ENCODE peak calls at places on chromosome 17, in five cellular contexts. Y is colonic mucosa, W is hepatocyte, V is A673, O is Peyer's patch. E is an unnamed sample.

GRCh38 chr17:30363715-30364202 is 15.0 kb upstream of the CPD start:
- DNase-seq in V (no peak), O (no peak), W (no peak), Y (no peak), E (peak; percentile 66)

GRCh38 chr17:64635647-64636305 is 26.3 kb downstream of the SMURF2 start:
- DNase-seq in V (no peak), O (no peak), W (no peak), Y (no peak), E (no peak)

GRCh38 chr17:46916211-46916610 is 6.7 kb upstream of the GOSR2 start:
- DNase-seq in Y (no peak), W (no peak), O (no peak), V (no peak), E (no peak)

GRCh38 chr17:36149296-36149820 is 27.1 kb downstream of the TBC1D3B start:
- DNase-seq in Y (no peak), V (no peak), O (no peak), W (peak; percentile 31), E (no peak)

GRCh38 chr17:3659541-3660111 is 8.8 kb downstream of the TAX1BP3 start:
- DNase-seq in O (peak; percentile 75), Y (peak; percentile 50), V (no peak), W (peak; percentile 86), E (peak; percentile 58)

GRCh38 chr17:43211480-43212402 is at the start of gene TMEM106A:
- DNase-seq in O (peak; percentile 84), Y (peak; percentile 87), V (peak; percentile 71), W (peak; percentile 92), E (peak; percentile 80)

GRCh38 chr17:22300177-22300576 is 607.9 kb downstream of the KCNJ18 start:
- DNase-seq in V (no peak), W (no peak), Y (no peak), O (no peak), E (no peak)

GRCh38 chr17:57311281-57312216 is 55.2 kb downstream of the MSI2 start:
- DNase-seq in W (no peak), O (peak; percentile 76), V (no peak), Y (peak; percentile 88), E (no peak)

GRCh38 chr17:45971698-45972141 is 27.3 kb upstream of the STH start:
- DNase-seq in V (no peak), O (no peak), Y (no peak), W (no peak), E (no peak)

GRCh38 chr17:66813314-66813713 is 21.6 kb upstream of the CACNG5 start:
- DNase-seq in O (no peak), V (no peak), W (no peak), Y (no peak), E (no peak)

GRCh38 chr17:59972778-59973177 is 8.2 kb upstream of the RNFT1 start:
- DNase-seq in Y (no peak), O (no peak), W (no peak), V (peak; percentile 39), E (no peak)

GRCh38 chr17:37494971-37495370 is 5.3 kb downstream of the DUSP14 start:
- DNase-seq in Y (no peak), V (no peak), W (no peak), O (no peak), E (no peak)

GRCh38 chr17:33778505-33779398 is 476.3 kb upstream of the CCL2 start:
- DNase-seq in W (peak; percentile 66), O (no peak), V (peak; percentile 50), Y (peak; percentile 30), E (no peak)

GRCh38 chr17:74369221-74369620 is 1.9 kb downstream of the GPR142 start:
- DNase-seq in O (peak; percentile 62), V (peak; percentile 77), Y (peak; percentile 66), W (no peak), E (peak; percentile 48)

GRCh38 chr17:67376509-67376891 is 581 bp upstream of the PITPNC1 start:
- DNase-seq in O (no peak), W (peak; percentile 71), V (no peak), Y (no peak), E (no peak)

GRCh38 chr17:42027961-42028790 is 8.3 kb downstream of the NKIRAS2 start:
- DNase-seq in W (peak; percentile 46), V (no peak), Y (no peak), O (no peak), E (no peak)

GRCh38 chr17:77287432-77288068 is 146.8 kb downstream of the SEC14L1 start:
- DNase-seq in Y (peak; percentile 61), O (peak; percentile 82), V (no peak), W (peak; percentile 69), E (no peak)

GRCh38 chr17:36070427-36070826 is 6.4 kb downstream of the CCL18 start:
- DNase-seq in W (no peak), O (no peak), Y (no peak), V (no peak), E (no peak)

GRCh38 chr17:16463341-16464000 is 28.5 kb downstream of the LRRC75A start:
- DNase-seq in V (no peak), Y (peak; percentile 93), O (peak; percentile 91), W (peak; percentile 73), E (no peak)

GRCh38 chr17:31494259-31495048 is 103.0 kb downstream of the RAB11FIP4 start:
- DNase-seq in W (no peak), V (no peak), Y (peak; percentile 57), O (no peak), E (no peak)

GRCh38 chr17:5425826-5426225 is 5.8 kb downstream of the RPAIN start:
- DNase-seq in O (no peak), W (no peak), Y (no peak), V (no peak), E (no peak)

GRCh38 chr17:45770632-45771472 is 13.3 kb upstream of the CRHR1 start:
- DNase-seq in Y (no peak), W (no peak), V (no peak), O (no peak), E (no peak)

GRCh38 chr17:43908111-43908721 is 880 bp upstream of the MPP2 start:
- DNase-seq in O (no peak), V (peak; percentile 68), Y (peak; percentile 73), W (peak; percentile 72), E (peak; percentile 45)

GRCh38 chr17:77821114-77821513 is 137.4 kb upstream of the TNRC6C start:
- DNase-seq in O (peak; percentile 48), W (no peak), V (peak; percentile 49), Y (no peak), E (no peak)

GRCh38 chr17:19024101-19025078 is 19.8 kb upstream of the FAM83G start:
- DNase-seq in Y (no peak), V (no peak), O (no peak), W (no peak), E (no peak)

GRCh38 chr17:62802531-62803205 is 5.4 kb downstream of the MARCHF10 start:
- DNase-seq in O (no peak), Y (no peak), W (no peak), V (no peak), E (no peak)

GRCh38 chr17:62801553-62801952 is 6.6 kb downstream of the MARCHF10 start:
- DNase-seq in W (no peak), Y (no peak), V (no peak), O (no peak), E (no peak)

GRCh38 chr17:62805234-62805633 is 2.9 kb downstream of the MARCHF10 start:
- DNase-seq in O (no peak), Y (no peak), W (no peak), V (no peak), E (no peak)

GRCh38 chr17:62804822-62805221 is 3.3 kb downstream of the MARCHF10 start:
- DNase-seq in W (peak; percentile 42), O (no peak), Y (no peak), V (no peak), E (no peak)

GRCh38 chr17:62804025-62804424 is 4.1 kb downstream of the MARCHF10 start:
- DNase-seq in V (no peak), O (no peak), Y (no peak), W (no peak), E (no peak)
- H3K27me3 ChIP-seq in V (peaks cover 11% of the 10 kb centered on the region), O (no peaks in the 10 kb centered on the region), Y (peaks cover 6% of the 10 kb centered on the region), W (no peaks in the 10 kb centered on the region), E (no peaks in the 10 kb centered on the region)

DNA sequence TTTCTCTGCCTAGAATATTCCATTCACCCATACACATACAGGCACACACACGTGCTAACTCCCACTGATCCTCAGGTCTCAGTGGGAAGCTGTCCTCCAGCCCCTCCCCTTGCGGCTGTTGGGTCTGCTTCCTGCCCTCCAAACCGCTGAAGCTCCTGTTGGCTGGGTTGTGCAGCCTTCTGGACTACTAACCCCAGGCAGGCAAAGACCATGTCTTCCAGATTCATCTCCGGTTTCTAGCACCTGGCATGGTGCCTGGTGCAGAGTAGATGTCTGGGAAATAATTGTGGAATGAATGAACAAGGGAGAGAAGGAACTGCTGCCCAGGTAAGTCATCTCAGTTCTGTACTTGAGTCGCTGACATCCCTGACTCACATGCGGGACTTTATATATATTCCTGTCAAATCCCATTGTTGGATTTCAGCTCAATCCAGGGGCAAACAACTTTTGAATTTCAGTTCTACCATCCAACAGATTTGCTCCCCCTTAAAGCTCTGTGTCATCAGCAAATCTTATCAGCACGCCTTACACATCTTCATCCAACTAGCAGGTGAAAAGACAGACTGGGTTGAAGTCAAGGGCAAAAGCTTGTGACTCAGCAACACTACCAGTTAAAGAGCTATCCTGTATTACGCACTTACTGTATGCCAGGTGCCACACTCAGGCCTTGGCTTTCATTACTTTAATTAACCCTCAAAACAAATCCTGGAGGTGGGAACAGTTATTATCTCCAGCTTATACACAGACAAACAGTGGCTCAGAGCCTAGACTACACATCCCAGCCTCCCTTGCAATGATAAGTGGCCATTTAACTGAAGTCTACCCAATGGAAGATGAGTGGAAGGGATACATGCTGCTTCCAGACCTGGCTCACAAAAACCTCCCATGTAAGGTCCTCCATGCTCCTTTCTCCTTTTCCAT is 51.1 kb downstream of the SRCIN1 start:
- DNase-seq in Y (no peak), O (no peak), W (no peak), V (no peak), E (no peak)
- H3K4me1 ChIP-seq in Y (peaks cover 8% of the 10 kb centered on the region), O (no peaks in the 10 kb centered on the region), W (peaks cover 7% of the 10 kb centered on the region), V (peaks cover 3% of the 10 kb centered on the region), E (peaks cover 13% of the 10 kb centered on the region)

GRCh38 chr17:6679241-6679640 is 27.7 kb downstream of the C17orf100 start:
- DNase-seq in O (no peak), W (no peak), Y (no peak), V (no peak), E (no peak)
- H3K27me3 ChIP-seq in O (no peaks in the 10 kb centered on the region), W (no peaks in the 10 kb centered on the region), Y (no peaks in the 10 kb centered on the region), V (peaks cover 16% of the 10 kb centered on the region), E (no peaks in the 10 kb centered on the region)

DNA sequence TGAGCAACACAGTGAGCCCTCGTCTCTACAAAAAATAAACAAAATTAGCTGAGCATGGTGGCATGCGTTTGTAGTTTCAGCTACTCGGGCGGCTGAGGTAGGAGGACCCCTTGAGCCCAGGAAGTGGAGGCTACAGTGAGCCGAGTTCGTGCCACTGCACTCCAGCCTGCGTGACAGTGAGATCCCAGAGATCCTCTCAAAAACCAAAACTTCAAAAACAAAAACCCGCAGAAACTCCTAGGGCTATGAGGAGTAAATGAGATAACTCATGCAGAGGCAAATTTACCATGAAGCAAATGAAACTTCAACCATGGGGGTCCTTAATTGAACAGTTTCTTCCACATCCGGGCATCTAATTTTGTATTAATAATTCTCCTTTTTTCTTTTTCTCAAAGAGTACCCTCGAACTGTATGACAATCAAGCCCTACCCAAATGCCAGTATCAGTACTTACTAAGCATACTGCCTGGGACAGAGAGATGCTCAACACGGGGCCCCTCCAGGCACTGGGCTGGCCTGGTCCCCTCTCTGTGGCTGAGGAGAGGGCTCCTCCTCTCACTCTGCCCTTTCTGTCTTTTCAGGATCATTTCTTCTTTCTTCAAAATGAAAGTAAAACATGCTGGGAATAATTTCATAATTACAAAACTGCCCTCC is 789 bp upstream of the PIPOX start:
- DNase-seq in W (no peak), Y (no peak), O (no peak), V (no peak), E (no peak)
- H3K4me1 ChIP-seq in W (peaks cover 4% of the 10 kb centered on the region), Y (no peaks in the 10 kb centered on the region), O (peaks cover 7% of the 10 kb centered on the region), V (peaks cover 66% of the 10 kb centered on the region), E (peaks cover 6% of the 10 kb centered on the region)

GRCh38 chr17:72113751-72114150 is 7.1 kb upstream of the SOX9 start:
- DNase-seq in O (no peak), V (no peak), W (no peak), Y (no peak), E (no peak)
- H3K27me3 ChIP-seq in O (peaks cover 21% of the 10 kb centered on the region), V (no peaks in the 10 kb centered on the region), W (peaks cover 43% of the 10 kb centered on the region), Y (peaks cover 24% of the 10 kb centered on the region), E (peaks cover 13% of the 10 kb centered on the region)